ENCODE peak calls at places on chromosomes 1 and 21, in five cellular contexts. One of them, this sample, is unnamed.

GRCh38 chr21:34592120-34592561 is 22.8 kb downstream of the RCAN1 start:
- DNase-seq in PC-9: no peak
- DNase-seq in astrocyte of the cerebellum: no peak
- DNase-seq in GM12864: no peak
- DNase-seq in mammary epithelial cell: no peak
- DNase-seq in this sample: no peak

GRCh38 chr1:212944209-212944901 is 6.0 kb upstream of the VASH2 start:
- DNase-seq in mammary epithelial cell: no peak
- DNase-seq in astrocyte of the cerebellum: no peak
- DNase-seq in PC-9: no peak
- DNase-seq in GM12864: no peak
- DNase-seq in this sample: no peak

GRCh38 chr1:36151845-36152203 is 2.5 kb upstream of the TRAPPC3 start:
- DNase-seq in PC-9: no peak
- DNase-seq in astrocyte of the cerebellum: no peak
- DNase-seq in GM12864: no peak
- DNase-seq in mammary epithelial cell: no peak
- DNase-seq in this sample: no peak

GRCh38 chr21:28485301-28486022 is 507.2 kb downstream of the LTN1 start:
- DNase-seq in PC-9: no peak
- DNase-seq in GM12864: no peak
- DNase-seq in mammary epithelial cell: peak; percentile 25
- DNase-seq in astrocyte of the cerebellum: peak; percentile 48
- DNase-seq in this sample: peak; percentile 63

GRCh38 chr1:184892116-184892515 is 82.2 kb downstream of the NIBAN1 start:
- DNase-seq in PC-9: no peak
- DNase-seq in mammary epithelial cell: peak; percentile 56
- DNase-seq in astrocyte of the cerebellum: no peak
- DNase-seq in GM12864: no peak
- DNase-seq in this sample: peak; percentile 76

GRCh38 chr1:180586671-180587155 is 27.9 kb downstream of the OVAAL start:
- DNase-seq in GM12864: no peak
- DNase-seq in astrocyte of the cerebellum: peak; percentile 24
- DNase-seq in PC-9: peak; percentile 72
- DNase-seq in mammary epithelial cell: peak; percentile 84
- DNase-seq in this sample: peak; percentile 94

GRCh38 chr1:109802901-109803561 is 39.3 kb upstream of the EPS8L3 start:
- DNase-seq in astrocyte of the cerebellum: no peak
- DNase-seq in GM12864: no peak
- DNase-seq in PC-9: no peak
- DNase-seq in mammary epithelial cell: no peak
- DNase-seq in this sample: no peak

GRCh38 chr1:156842618-156843300 is 16.2 kb downstream of the INSRR start:
- DNase-seq in PC-9: no peak
- DNase-seq in astrocyte of the cerebellum: no peak
- DNase-seq in mammary epithelial cell: no peak
- DNase-seq in GM12864: no peak
- DNase-seq in this sample: no peak

GRCh38 chr1:46221749-46222148 is 18.6 kb downstream of the LURAP1 start:
- DNase-seq in mammary epithelial cell: no peak
- DNase-seq in PC-9: no peak
- DNase-seq in GM12864: no peak
- DNase-seq in astrocyte of the cerebellum: no peak
- DNase-seq in this sample: no peak

GRCh38 chr1:228318823-228319241 is 87.8 kb downstream of the TRIM11 start:
- DNase-seq in GM12864: no peak
- DNase-seq in mammary epithelial cell: no peak
- DNase-seq in astrocyte of the cerebellum: no peak
- DNase-seq in PC-9: no peak
- DNase-seq in this sample: no peak

GRCh38 chr1:210400043-210400840 is 71.5 kb downstream of the HHAT start:
- DNase-seq in astrocyte of the cerebellum: peak; percentile 65
- DNase-seq in PC-9: peak; percentile 52
- DNase-seq in mammary epithelial cell: peak; percentile 74
- DNase-seq in GM12864: peak; percentile 12
- DNase-seq in this sample: peak; percentile 53

DNA sequence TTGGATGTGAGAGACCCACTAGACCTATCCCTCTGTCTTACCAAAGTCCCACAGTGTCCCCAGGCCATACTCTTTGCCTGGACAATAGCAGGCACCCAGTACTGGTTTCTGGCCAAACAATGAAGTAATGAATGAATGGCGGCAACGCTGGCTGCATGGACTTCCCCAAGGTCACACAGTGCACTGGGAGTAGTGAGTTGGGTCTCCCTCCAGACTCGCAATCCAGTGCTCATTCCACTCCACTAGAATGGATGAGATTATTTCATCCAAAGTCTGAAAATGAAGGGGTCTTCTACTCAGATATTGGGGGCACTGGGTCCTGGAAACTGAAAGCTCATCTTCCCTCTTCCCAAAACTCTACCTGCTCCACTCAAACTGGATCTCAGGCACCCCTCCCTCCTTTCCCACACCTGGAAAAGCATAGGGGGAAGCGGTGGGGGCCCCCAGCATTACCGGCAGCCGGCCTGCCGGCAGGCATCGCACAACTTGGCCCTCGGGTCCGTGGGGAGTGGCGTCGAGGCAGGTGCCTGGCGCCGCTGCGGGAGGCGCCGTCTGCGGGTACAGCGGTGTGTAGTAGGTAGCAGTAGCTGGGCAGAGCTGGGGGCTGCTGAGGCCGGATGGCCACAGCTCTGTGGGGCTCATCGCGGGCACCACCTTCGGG is 814 bp downstream of the E2F2 start:
- DNase-seq in PC-9: no peak
- DNase-seq in mammary epithelial cell: no peak
- DNase-seq in GM12864: no peak
- DNase-seq in astrocyte of the cerebellum: no peak
- DNase-seq in this sample: no peak
- H3K4me3 ChIP-seq in PC-9: peak overlapping the region; percentile 65
- H3K4me3 ChIP-seq in mammary epithelial cell: peak overlapping the region; percentile 46
- H3K4me3 ChIP-seq in GM12864: peak overlapping the region; percentile 83
- H3K4me3 ChIP-seq in astrocyte of the cerebellum: peak overlapping the region; percentile 51
- H3K4me3 ChIP-seq in this sample: peak overlapping the region; percentile 39

GRCh38 chr1:79974659-79975058 is 968.1 kb upstream of the ADGRL4 start:
- DNase-seq in GM12864: no peak
- DNase-seq in PC-9: no peak
- DNase-seq in astrocyte of the cerebellum: no peak
- DNase-seq in mammary epithelial cell: no peak
- DNase-seq in this sample: no peak
- TF ChIP-seq CTCF in GM12864: no peak
- TF ChIP-seq CTCF in PC-9: no peak
- TF ChIP-seq CTCF in astrocyte of the cerebellum: no peak
- TF ChIP-seq CTCF in mammary epithelial cell: no peak
- TF ChIP-seq CTCF in this sample: no peak

GRCh38 chr1:159921700-159922498 is 3.4 kb downstream of the TAGLN2 start:
- DNase-seq in mammary epithelial cell: no peak
- DNase-seq in PC-9: no peak
- DNase-seq in astrocyte of the cerebellum: no peak
- DNase-seq in GM12864: no peak
- DNase-seq in this sample: no peak

GRCh38 chr1:159920651-159921050 is 4.7 kb downstream of the TAGLN2 start:
- DNase-seq in PC-9: no peak
- DNase-seq in GM12864: no peak
- DNase-seq in astrocyte of the cerebellum: no peak
- DNase-seq in mammary epithelial cell: no peak
- DNase-seq in this sample: no peak

GRCh38 chr1:159922499-159923202 is 2.7 kb downstream of the TAGLN2 start:
- DNase-seq in mammary epithelial cell: no peak
- DNase-seq in astrocyte of the cerebellum: no peak
- DNase-seq in GM12864: no peak
- DNase-seq in PC-9: no peak
- DNase-seq in this sample: no peak

GRCh38 chr1:159920202-159920601 is 5.1 kb downstream of the TAGLN2 start:
- DNase-seq in astrocyte of the cerebellum: no peak
- DNase-seq in PC-9: no peak
- DNase-seq in GM12864: no peak
- DNase-seq in mammary epithelial cell: no peak
- DNase-seq in this sample: no peak

DNA sequence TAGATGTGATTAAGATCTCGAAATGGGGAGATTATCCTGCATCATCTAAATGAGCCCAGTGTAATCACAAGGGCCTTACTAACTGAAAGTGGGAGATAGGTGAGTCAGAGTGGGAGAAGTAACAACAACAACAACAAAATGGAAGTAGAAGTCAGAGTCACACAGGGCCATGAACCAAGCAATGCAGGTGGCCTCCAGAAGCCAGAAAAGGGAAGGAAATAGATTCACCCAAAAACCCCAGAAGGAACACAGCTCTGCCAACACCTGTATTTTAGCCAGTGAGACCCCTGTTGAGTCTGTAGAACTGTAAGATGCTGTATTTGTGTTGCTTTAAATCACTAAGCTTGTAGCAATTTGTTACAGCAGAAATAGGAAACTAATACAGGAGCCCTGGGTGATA is 4.1 kb downstream of the TAGLN2 start:
- DNase-seq in astrocyte of the cerebellum: no peak
- DNase-seq in PC-9: no peak
- DNase-seq in GM12864: no peak
- DNase-seq in mammary epithelial cell: no peak
- DNase-seq in this sample: no peak
- H3K4me3 ChIP-seq in astrocyte of the cerebellum: no peak overlapping the region
- H3K4me3 ChIP-seq in PC-9: no peak overlapping the region
- H3K4me3 ChIP-seq in GM12864: peak overlapping the region; percentile 96
- H3K4me3 ChIP-seq in mammary epithelial cell: no peak overlapping the region
- H3K4me3 ChIP-seq in this sample: no peak overlapping the region

GRCh38 chr1:7062346-7063061 is 277.2 kb downstream of the CAMTA1 start:
- DNase-seq in PC-9: no peak
- DNase-seq in mammary epithelial cell: no peak
- DNase-seq in astrocyte of the cerebellum: no peak
- DNase-seq in GM12864: no peak
- DNase-seq in this sample: no peak
- TF ChIP-seq CTCF in PC-9: no peak
- TF ChIP-seq CTCF in mammary epithelial cell: no peak
- TF ChIP-seq CTCF in astrocyte of the cerebellum: no peak
- TF ChIP-seq CTCF in GM12864: no peak
- TF ChIP-seq CTCF in this sample: no peak

GRCh38 chr21:42661688-42662429 is 8.4 kb downstream of the PDE9A start:
- DNase-seq in GM12864: no peak
- DNase-seq in mammary epithelial cell: no peak
- DNase-seq in astrocyte of the cerebellum: no peak
- DNase-seq in PC-9: no peak
- DNase-seq in this sample: no peak

GRCh38 chr21:42658320-42659105 is 5.1 kb downstream of the PDE9A start:
- DNase-seq in mammary epithelial cell: no peak
- DNase-seq in PC-9: no peak
- DNase-seq in astrocyte of the cerebellum: no peak
- DNase-seq in GM12864: no peak
- DNase-seq in this sample: no peak

GRCh38 chr21:42657676-42658319 is 4.4 kb downstream of the PDE9A start:
- DNase-seq in GM12864: no peak
- DNase-seq in astrocyte of the cerebellum: no peak
- DNase-seq in mammary epithelial cell: no peak
- DNase-seq in PC-9: no peak
- DNase-seq in this sample: no peak

GRCh38 chr21:42659416-42660117 is 6.1 kb downstream of the PDE9A start:
- DNase-seq in GM12864: no peak
- DNase-seq in PC-9: no peak
- DNase-seq in astrocyte of the cerebellum: no peak
- DNase-seq in mammary epithelial cell: no peak
- DNase-seq in this sample: no peak

DNA sequence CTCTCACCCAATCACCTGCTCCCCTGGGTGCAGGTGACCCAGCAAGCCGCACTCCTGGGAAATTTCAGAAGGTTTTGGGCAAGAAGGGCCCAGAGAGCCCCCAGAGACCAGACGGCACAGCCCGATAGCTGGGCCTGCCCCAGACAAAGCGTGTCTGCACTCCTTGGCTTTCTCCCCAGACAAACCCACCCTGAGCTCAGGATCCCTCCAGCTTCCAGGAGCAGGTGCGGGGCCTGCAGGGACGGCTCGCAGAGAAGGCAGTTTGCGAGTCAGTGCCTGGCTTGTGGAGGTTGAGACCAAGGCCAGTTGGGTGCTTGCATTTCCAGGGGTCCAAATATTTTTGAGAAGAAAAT is 6.7 kb downstream of the PDE9A start:
- DNase-seq in astrocyte of the cerebellum: no peak
- DNase-seq in GM12864: no peak
- DNase-seq in PC-9: no peak
- DNase-seq in mammary epithelial cell: no peak
- DNase-seq in this sample: no peak
- H3K4me3 ChIP-seq in astrocyte of the cerebellum: no peak overlapping the region
- H3K4me3 ChIP-seq in GM12864: no peak overlapping the region
- H3K4me3 ChIP-seq in PC-9: no peak overlapping the region
- H3K4me3 ChIP-seq in mammary epithelial cell: no peak overlapping the region
- H3K4me3 ChIP-seq in this sample: no peak overlapping the region

GRCh38 chr1:64965239-64966157 is 851 bp downstream of the JAK1 start:
- DNase-seq in astrocyte of the cerebellum: no peak
- DNase-seq in GM12864: no peak
- DNase-seq in mammary epithelial cell: peak; percentile 43
- DNase-seq in PC-9: no peak
- DNase-seq in this sample: no peak

GRCh38 chr1:64969305-64970066 is 3.1 kb upstream of the JAK1 start:
- DNase-seq in PC-9: peak; percentile 49
- DNase-seq in astrocyte of the cerebellum: no peak
- DNase-seq in mammary epithelial cell: no peak
- DNase-seq in GM12864: no peak
- DNase-seq in this sample: no peak

GRCh38 chr1:64967381-64967780 is 1.0 kb upstream of the JAK1 start:
- DNase-seq in PC-9: no peak
- DNase-seq in GM12864: no peak
- DNase-seq in astrocyte of the cerebellum: no peak
- DNase-seq in mammary epithelial cell: no peak
- DNase-seq in this sample: no peak

GRCh38 chr1:64963466-64963865 is 2.9 kb downstream of the JAK1 start:
- DNase-seq in GM12864: no peak
- DNase-seq in astrocyte of the cerebellum: no peak
- DNase-seq in mammary epithelial cell: no peak
- DNase-seq in PC-9: no peak
- DNase-seq in this sample: no peak

GRCh38 chr1:64966158-64966963 is at the start of gene JAK1:
- DNase-seq in mammary epithelial cell: peak; percentile 71
- DNase-seq in GM12864: no peak
- DNase-seq in astrocyte of the cerebellum: peak; percentile 32
- DNase-seq in PC-9: peak; percentile 44
- DNase-seq in this sample: peak; percentile 43
- TF ChIP-seq CTCF in mammary epithelial cell: no peak
- TF ChIP-seq CTCF in GM12864: no peak
- TF ChIP-seq CTCF in astrocyte of the cerebellum: no peak
- TF ChIP-seq CTCF in PC-9: no peak
- TF ChIP-seq CTCF in this sample: no peak

GRCh38 chr21:44354001-44354405 is 582 bp downstream of the TRPM2 start:
- DNase-seq in PC-9: no peak
- DNase-seq in GM12864: no peak
- DNase-seq in mammary epithelial cell: no peak
- DNase-seq in astrocyte of the cerebellum: no peak
- DNase-seq in this sample: no peak
- H3K4me3 ChIP-seq in PC-9: no peak overlapping the region
- H3K4me3 ChIP-seq in GM12864: no peak overlapping the region
- H3K4me3 ChIP-seq in mammary epithelial cell: no peak overlapping the region
- H3K4me3 ChIP-seq in astrocyte of the cerebellum: no peak overlapping the region
- H3K4me3 ChIP-seq in this sample: no peak overlapping the region

DNA sequence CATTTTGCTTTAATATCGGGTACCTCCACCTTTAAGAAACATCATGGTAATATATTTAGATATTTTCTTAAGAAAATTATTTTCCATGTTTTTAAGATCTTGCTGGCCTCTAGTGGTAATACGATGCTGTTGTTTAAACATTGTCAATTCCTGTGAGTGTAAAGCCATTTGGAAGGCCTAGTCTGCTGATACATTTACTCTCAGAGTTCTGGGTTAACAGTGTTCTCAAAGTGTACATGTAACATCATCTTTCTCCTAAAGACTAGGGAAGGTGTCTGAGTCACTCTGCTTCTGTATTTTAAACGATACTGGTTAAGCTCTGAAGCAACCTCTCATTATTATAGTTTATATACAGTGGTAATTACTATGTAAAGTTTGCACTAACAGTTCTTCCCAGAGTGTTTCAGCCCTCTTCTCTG is 189.1 kb downstream of the RASAL2 start:
- DNase-seq in astrocyte of the cerebellum: peak; percentile 50
- DNase-seq in GM12864: no peak
- DNase-seq in mammary epithelial cell: peak; percentile 72
- DNase-seq in PC-9: peak; percentile 67
- DNase-seq in this sample: peak; percentile 89
- TF ChIP-seq CTCF in astrocyte of the cerebellum: peak; percentile 56
- TF ChIP-seq CTCF in GM12864: peak; percentile 15
- TF ChIP-seq CTCF in mammary epithelial cell: peak; percentile 48
- TF ChIP-seq CTCF in PC-9: peak; percentile 68
- TF ChIP-seq CTCF in this sample: peak; percentile 33